ENCODE peak calls at places on chromosomes 7 and 10, in four cellular contexts. One of them, this sample, is unnamed. For H3K36me3, the result is how much of the 10 kb centered on the place peaks cover.

GRCh38 chr7:139095194-139095659 is 14.3 kb downstream of the ZC3HAV1 start:
- ATAC-seq in heart left ventricle: peak
- ATAC-seq in right lobe of liver: peak
- ATAC-seq in HCT116: no peak
- ATAC-seq in this sample: peak

GRCh38 chr7:2810682-2811471 is 33.2 kb downstream of the GNA12 start:
- ATAC-seq in right lobe of liver: peak
- ATAC-seq in HCT116: no peak
- ATAC-seq in heart left ventricle: peak
- ATAC-seq in this sample: no peak

GRCh38 chr10:26451903-26452302 is 13.8 kb downstream of the APBB1IP start:
- ATAC-seq in right lobe of liver: no peak
- ATAC-seq in heart left ventricle: no peak
- ATAC-seq in HCT116: no peak
- ATAC-seq in this sample: no peak

GRCh38 chr10:110791541-110792073 is 80.1 kb upstream of the PDCD4 start:
- ATAC-seq in right lobe of liver: no peak
- ATAC-seq in heart left ventricle: no peak
- ATAC-seq in HCT116: no peak
- ATAC-seq in this sample: no peak

GRCh38 chr10:22570733-22571430 is 143.5 kb downstream of the PIP4K2A start:
- ATAC-seq in heart left ventricle: no peak
- ATAC-seq in HCT116: no peak
- ATAC-seq in right lobe of liver: no peak
- ATAC-seq in this sample: no peak

GRCh38 chr7:24851791-24852190 is 94.5 kb upstream of the GSDME start:
- ATAC-seq in right lobe of liver: no peak
- ATAC-seq in HCT116: peak
- ATAC-seq in heart left ventricle: no peak
- ATAC-seq in this sample: no peak

GRCh38 chr10:116688241-116688711 is 54.1 kb downstream of the HSPA12A start:
- ATAC-seq in heart left ventricle: no peak
- ATAC-seq in HCT116: no peak
- ATAC-seq in right lobe of liver: no peak
- ATAC-seq in this sample: peak

GRCh38 chr7:128003787-128004186 is 27.4 kb downstream of the LRRC4 start:
- ATAC-seq in right lobe of liver: peak
- ATAC-seq in heart left ventricle: no peak
- ATAC-seq in HCT116: no peak
- ATAC-seq in this sample: no peak

GRCh38 chr10:84860855-84861254 is 532.5 kb downstream of the CCSER2 start:
- ATAC-seq in heart left ventricle: no peak
- ATAC-seq in HCT116: no peak
- ATAC-seq in right lobe of liver: peak
- ATAC-seq in this sample: no peak

GRCh38 chr7:45104844-45105587 is 6.5 kb downstream of the TBRG4 start:
- ATAC-seq in HCT116: no peak
- ATAC-seq in right lobe of liver: no peak
- ATAC-seq in heart left ventricle: no peak
- ATAC-seq in this sample: no peak
- H3K36me3 ChIP-seq in HCT116: half or more
- H3K36me3 ChIP-seq in right lobe of liver: under half
- H3K36me3 ChIP-seq in heart left ventricle: under half
- H3K36me3 ChIP-seq in this sample: under half

DNA sequence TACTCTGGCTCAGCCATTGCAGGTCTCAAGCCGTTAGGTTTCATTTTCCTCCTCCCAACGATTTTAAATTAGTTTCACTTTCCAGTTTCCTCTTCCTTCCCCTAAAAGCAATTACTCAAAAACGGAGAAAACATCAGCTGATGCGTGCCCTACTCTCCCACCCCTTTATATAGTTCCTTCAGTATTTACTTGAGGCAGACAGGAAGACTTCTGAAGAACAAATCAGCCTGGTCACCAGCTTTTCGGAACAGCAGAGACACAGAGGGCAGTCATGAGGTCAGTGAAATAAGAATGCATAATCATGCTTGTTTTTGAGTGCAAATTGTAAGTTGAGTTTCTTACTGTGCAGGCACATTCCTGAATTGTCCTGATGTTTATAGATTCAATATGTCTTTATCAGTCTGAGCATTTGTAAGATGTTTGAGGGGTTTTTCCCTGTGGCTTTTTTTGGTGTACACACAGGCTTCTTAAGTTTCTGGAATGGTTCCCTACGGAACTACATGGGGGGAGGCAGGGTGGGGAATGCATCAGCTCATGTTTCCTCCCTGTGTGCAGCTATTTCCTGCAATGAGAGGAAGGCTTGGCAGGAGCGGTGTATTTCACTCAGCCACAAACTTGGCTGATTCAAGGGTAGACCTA is at the start of gene IFIT3:
- ATAC-seq in HCT116: peak
- ATAC-seq in heart left ventricle: peak
- ATAC-seq in right lobe of liver: peak
- ATAC-seq in this sample: peak
- TF ChIP-seq POLR2A in HCT116: peak
- TF ChIP-seq POLR2A in heart left ventricle: no peak
- TF ChIP-seq POLR2A in right lobe of liver: peak
- TF ChIP-seq POLR2A in this sample: no peak

DNA sequence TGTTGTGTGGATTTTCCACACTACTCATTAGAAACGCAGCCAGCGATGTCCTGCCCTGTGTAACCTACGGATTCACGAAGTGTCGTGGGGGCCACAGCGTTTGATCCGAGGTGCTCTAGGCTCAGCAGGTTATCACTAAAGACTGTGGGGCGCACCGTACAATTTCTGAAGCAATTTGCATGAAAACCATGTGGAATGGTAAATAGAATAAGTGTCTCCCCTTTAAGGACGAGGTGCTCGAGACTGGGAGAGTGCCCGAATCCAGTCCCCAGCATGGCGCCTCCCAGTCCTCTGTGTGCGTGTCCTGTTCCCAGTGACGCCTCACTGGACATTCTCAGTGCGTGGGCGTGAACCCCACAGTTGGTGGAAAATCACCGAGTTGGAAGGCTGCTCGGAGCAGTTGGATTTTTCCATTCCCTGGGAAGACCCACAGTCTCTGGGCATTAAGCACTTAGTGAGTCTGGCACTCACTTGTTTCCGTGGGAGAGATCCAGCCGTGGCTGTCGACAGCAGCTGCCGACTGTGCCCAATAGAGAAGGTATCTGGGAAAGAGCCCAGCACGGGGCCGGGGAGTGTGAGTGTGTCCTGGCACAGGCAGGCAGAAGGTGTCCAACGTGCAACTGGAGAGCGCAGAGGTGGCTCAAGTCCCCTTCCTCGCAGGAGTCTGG is 37.0 kb downstream of the PFKP start:
- ATAC-seq in HCT116: no peak
- ATAC-seq in right lobe of liver: no peak
- ATAC-seq in heart left ventricle: peak
- ATAC-seq in this sample: no peak
- H3K36me3 ChIP-seq in HCT116: half or more
- H3K36me3 ChIP-seq in right lobe of liver: under half
- H3K36me3 ChIP-seq in heart left ventricle: under half
- H3K36me3 ChIP-seq in this sample: half or more

GRCh38 chr10:131982796-131983195 is 1.1 kb upstream of the BNIP3 start:
- ATAC-seq in heart left ventricle: no peak
- ATAC-seq in HCT116: no peak
- ATAC-seq in right lobe of liver: no peak
- ATAC-seq in this sample: no peak

GRCh38 chr10:131980757-131981428 is 830 bp downstream of the BNIP3 start:
- ATAC-seq in heart left ventricle: no peak
- ATAC-seq in HCT116: no peak
- ATAC-seq in right lobe of liver: peak
- ATAC-seq in this sample: no peak

GRCh38 chr10:131982185-131982756 is 548 bp upstream of the BNIP3 start:
- ATAC-seq in HCT116: no peak
- ATAC-seq in right lobe of liver: no peak
- ATAC-seq in heart left ventricle: no peak
- ATAC-seq in this sample: peak

GRCh38 chr10:131980321-131980720 is 1.4 kb downstream of the BNIP3 start:
- ATAC-seq in HCT116: no peak
- ATAC-seq in right lobe of liver: no peak
- ATAC-seq in heart left ventricle: no peak
- ATAC-seq in this sample: no peak

GRCh38 chr10:131981429-131982184 is at the start of gene BNIP3:
- ATAC-seq in HCT116: peak
- ATAC-seq in right lobe of liver: peak
- ATAC-seq in heart left ventricle: peak
- ATAC-seq in this sample: peak
- TF ChIP-seq POLR2A in HCT116: peak
- TF ChIP-seq POLR2A in right lobe of liver: peak
- TF ChIP-seq POLR2A in heart left ventricle: peak
- TF ChIP-seq POLR2A in this sample: peak

DNA sequence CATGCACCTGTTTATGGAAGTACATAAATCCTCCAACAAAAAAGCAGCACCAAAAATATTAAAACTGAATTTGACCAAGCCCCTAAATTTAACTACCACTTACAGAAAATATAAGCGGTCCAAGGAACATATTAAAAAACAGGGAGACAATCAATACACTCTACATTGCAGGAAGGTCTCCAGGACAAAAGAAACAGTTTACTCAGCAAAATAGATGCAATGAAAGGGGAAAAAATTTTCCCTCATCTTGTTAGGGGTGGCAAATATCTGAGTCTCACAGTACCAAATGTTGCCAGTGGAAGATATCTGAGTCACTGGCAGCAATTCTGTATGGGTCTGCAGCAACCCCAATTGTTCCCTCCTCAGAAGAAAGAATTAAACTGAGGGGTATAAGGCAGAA is 50.4 kb downstream of the NAMPT start:
- ATAC-seq in right lobe of liver: no peak
- ATAC-seq in heart left ventricle: no peak
- ATAC-seq in HCT116: no peak
- ATAC-seq in this sample: no peak
- H3K36me3 ChIP-seq in right lobe of liver: under half
- H3K36me3 ChIP-seq in heart left ventricle: under half
- H3K36me3 ChIP-seq in HCT116: under half
- H3K36me3 ChIP-seq in this sample: under half